ENCODE peak calls at places on chromosomes 1 and 21, in eight cellular contexts. X is ascending aorta, G is prostate gland, N is dorsolateral prefrontal cortex, V is mammary epithelial cell, W is fibroblast of mammary gland, T is lower leg skin, D is heart left ventricle. R is an unnamed sample.

GRCh38 chr1:242826706-242827336 is 302.3 kb upstream of the PLD5 start:
- DNase-seq in N (no peak), D (no peak), W (no peak), V (no peak), T (no peak), G (no peak), X (no peak), R (no peak)

GRCh38 chr1:11505591-11506538 is 26.9 kb downstream of the DISP3 start:
- DNase-seq in T (no peak), V (no peak), D (no peak), X (no peak), W (no peak), G (no peak), N (no peak), R (no peak)

GRCh38 chr1:58858344-58858673 is 74.5 kb upstream of the JUN start:
- DNase-seq in X (no peak), T (no peak), N (no peak), W (no peak), G (no peak), D (no peak), V (no peak), R (no peak)

GRCh38 chr1:77446841-77447555 is 165.2 kb downstream of the AK5 start:
- DNase-seq in D (no peak), W (no peak), X (no peak), N (no peak), V (no peak), T (no peak), G (no peak), R (peak; percentile 41)

GRCh38 chr1:44655609-44656008 is 18.7 kb downstream of the TMEM53 start:
- DNase-seq in N (no peak), X (no peak), D (no peak), V (no peak), G (no peak), W (no peak), T (no peak), R (no peak)

GRCh38 chr1:151542710-151543129 is 2.6 kb downstream of the TUFT1 start:
- DNase-seq in V (peak; percentile 45), G (peak; percentile 58), W (peak; percentile 88), T (peak; percentile 68), N (no peak), X (peak; percentile 70), D (no peak), R (peak; percentile 85)

GRCh38 chr21:27024316-27024715 is 57.4 kb upstream of the ADAMTS5 start:
- DNase-seq in G (no peak), W (peak; percentile 16), N (no peak), T (no peak), D (no peak), V (no peak), X (no peak), R (peak; percentile 22)

GRCh38 chr1:245301162-245301580 is 146.4 kb downstream of the KIF26B start:
- DNase-seq in X (no peak), G (no peak), D (peak; percentile 66), T (no peak), N (no peak), W (peak; percentile 29), V (no peak), R (peak; percentile 17)

GRCh38 chr1:163565171-163565570 is 243.4 kb downstream of the NUF2 start:
- DNase-seq in X (no peak), D (no peak), W (no peak), G (no peak), V (no peak), T (no peak), N (no peak), R (peak; percentile 8)

GRCh38 chr1:235990376-235990795 is 74.5 kb downstream of the NID1 start:
- DNase-seq in T (no peak), V (no peak), W (peak; percentile 95), D (no peak), X (no peak), N (no peak), G (no peak), R (peak; percentile 45)

GRCh38 chr1:46461809-46462448 is 27.7 kb upstream of the DMBX1 start:
- DNase-seq in G (no peak), N (no peak), T (no peak), V (peak; percentile 35), D (peak; percentile 13), W (peak; percentile 7), X (no peak), R (no peak)

GRCh38 chr1:26535201-26535600 is 5.6 kb downstream of the RPS6KA1 start:
- DNase-seq in N (no peak), V (no peak), W (no peak), D (no peak), G (no peak), X (no peak), T (no peak), R (no peak)

GRCh38 chr1:155961937-155962336 is 16.4 kb downstream of the ARHGEF2 start:
- DNase-seq in D (peak; percentile 80), X (peak; percentile 95), V (peak; percentile 100), N (peak; percentile 73), G (no peak), W (peak; percentile 99), T (no peak), R (peak; percentile 95)

GRCh38 chr21:44568667-44569556 is 4.6 kb upstream of the KRTAP10-4 start:
- DNase-seq in T (no peak), D (no peak), N (no peak), G (no peak), W (no peak), V (no peak), X (no peak), R (no peak)

GRCh38 chr1:20233866-20234265 is 47.5 kb upstream of the PLA2G2C start:
- DNase-seq in G (no peak), N (peak; percentile 65), D (no peak), V (peak; percentile 46), W (peak; percentile 7), X (no peak), T (no peak), R (no peak)

GRCh38 chr1:7253988-7254587 is 468.8 kb downstream of the CAMTA1 start:
- DNase-seq in X (no peak), V (no peak), D (no peak), W (no peak), G (peak; percentile 1), T (no peak), N (no peak), R (no peak)

GRCh38 chr1:241682921-241683320 is 30.8 kb downstream of the WDR64 start:
- DNase-seq in G (no peak), X (no peak), W (no peak), T (no peak), D (no peak), N (no peak), V (no peak), R (no peak)

GRCh38 chr21:15064576-15065380 is at the start of gene NRIP1:
- DNase-seq in N (peak; percentile 81), D (peak; percentile 95), T (peak; percentile 86), X (peak; percentile 92), V (peak; percentile 90), W (peak; percentile 84), G (peak; percentile 89), R (peak; percentile 98)

GRCh38 chr1:163290025-163290610 is 31.6 kb upstream of the NUF2 start:
- DNase-seq in W (peak; percentile 61), T (no peak), N (no peak), D (no peak), V (no peak), X (no peak), G (no peak), R (peak; percentile 46)

GRCh38 chr1:220786057-220786336 is 716 bp upstream of the MTARC1 start:
- DNase-seq in X (peak; percentile 68), W (no peak), G (no peak), D (no peak), N (no peak), T (no peak), V (no peak), R (peak; percentile 30)

GRCh38 chr1:220785166-220786056 is 1.3 kb upstream of the MTARC1 start:
- DNase-seq in G (peak; percentile 72), N (no peak), D (no peak), T (no peak), W (no peak), V (no peak), X (peak; percentile 55), R (no peak)

GRCh38 chr1:220786337-220787068 is at the start of gene MTARC1:
- DNase-seq in N (peak; percentile 57), V (no peak), X (peak; percentile 81), D (peak; percentile 88), T (no peak), G (peak; percentile 70), W (peak; percentile 46), R (peak; percentile 66)

GRCh38 chr1:220788146-220788545 is 1.4 kb downstream of the MTARC1 start:
- DNase-seq in X (peak; percentile 59), G (no peak), V (no peak), W (peak; percentile 37), D (no peak), T (no peak), N (no peak), R (no peak)

GRCh38 chr1:220787069-220787614 is 429 bp downstream of the MTARC1 start:
- DNase-seq in G (peak; percentile 69), T (no peak), N (no peak), D (no peak), X (peak; percentile 53), V (peak; percentile 43), W (no peak), R (no peak)
- TF ChIP-seq CTCF in G (no peak), T (no peak), N (no peak), D (no peak), X (no peak), V (no peak), W (no peak), R (no peak)

GRCh38 chr1:36783475-36783874 is 250.8 kb downstream of the GRIK3 start:
- DNase-seq in W (no peak), N (no peak), V (no peak), T (no peak), G (no peak), X (no peak), D (no peak), R (no peak)
- H3K4me3 ChIP-seq in W (no peak overlapping the region), N (no peak overlapping the region), V (no peak overlapping the region), T (no peak overlapping the region), G (no peak overlapping the region), X (no peak overlapping the region), D (no peak overlapping the region), R (no peak overlapping the region)

DNA sequence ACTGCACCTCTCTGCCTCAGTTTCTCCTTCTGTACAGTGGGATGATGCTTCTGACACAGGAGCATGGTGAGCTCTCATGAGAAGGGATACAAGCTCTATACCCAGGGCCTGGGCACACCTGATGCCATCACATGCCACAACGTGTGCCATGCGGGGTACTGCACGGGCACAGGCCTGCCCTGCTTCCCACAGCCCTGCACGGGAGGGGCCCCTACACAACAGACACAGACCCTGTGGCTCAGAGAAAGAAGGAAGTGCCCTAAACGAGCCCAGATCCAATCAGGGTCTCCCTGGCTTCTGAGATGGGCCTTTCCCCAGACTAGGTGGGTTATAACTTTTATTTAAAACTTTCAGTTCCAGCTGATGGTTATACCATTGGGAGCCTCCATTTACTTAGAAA is 24.6 kb downstream of the C2CD2 start:
- DNase-seq in V (no peak), T (no peak), D (no peak), N (no peak), X (no peak), G (no peak), W (no peak), R (no peak)
- TF ChIP-seq CTCF in V (no peak), T (no peak), D (no peak), N (no peak), X (no peak), G (no peak), W (no peak), R (no peak)

DNA sequence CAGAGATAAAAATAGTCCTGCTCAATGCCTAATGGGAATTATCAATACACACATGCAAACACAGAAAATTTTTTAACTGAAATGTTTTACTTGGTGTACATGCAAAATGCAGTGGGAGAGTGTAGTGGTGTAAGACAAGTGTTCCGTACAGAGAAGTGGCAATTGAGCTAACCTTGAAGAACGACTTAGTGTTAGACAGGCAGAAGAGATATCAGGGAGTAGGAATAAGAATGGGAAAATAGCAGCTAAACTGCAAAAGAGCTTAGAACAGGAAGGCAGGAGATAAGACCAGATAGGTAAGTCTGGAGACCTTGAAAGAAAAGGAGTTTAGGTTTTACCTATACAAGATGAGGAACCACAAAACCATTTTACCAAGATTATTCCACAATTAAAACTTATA is 9.0 kb downstream of the USP24 start:
- DNase-seq in G (no peak), D (no peak), T (no peak), V (no peak), X (no peak), W (no peak), N (no peak), R (no peak)
- H3K4me3 ChIP-seq in G (no peak overlapping the region), D (no peak overlapping the region), T (no peak overlapping the region), V (no peak overlapping the region), X (no peak overlapping the region), W (no peak overlapping the region), N (no peak overlapping the region), R (no peak overlapping the region)

R was measured in foreskin fibroblast.